ENCODE peak calls at places on chromosomes 4 and X, in eight cellular contexts. K is K562, F is HCT116, C is SK-N-SH, W is GM12878, I is A549, M is HepG2, Y is H1. S is an unnamed sample.

GRCh38 chr4:173318648-173319211 is 15.4 kb downstream of the HMGB2 start:
- DNase-seq in M (peak; percentile 10), K (peak; percentile 17), Y (no peak), C (peak; percentile 18), F (peak; percentile 15), I (no peak), W (no peak), S (peak; percentile 67)

GRCh38 chrX:68183612-68184214 is 249.6 kb downstream of the OPHN1 start:
- DNase-seq in M (peak; percentile 27), Y (no peak), W (no peak), F (no peak), K (peak; percentile 15), C (peak; percentile 9), I (peak; percentile 12), S (peak; percentile 44)

GRCh38 chr4:185721949-185722316 is 90.1 kb downstream of the SORBS2 start:
- DNase-seq in M (peak; percentile 77), Y (no peak), I (no peak), W (no peak), C (no peak), F (no peak), K (no peak), S (no peak)

GRCh38 chrX:106203315-106203714 is 35.2 kb downstream of the PWWP3B start:
- DNase-seq in K (no peak), M (peak; percentile 0), I (no peak), Y (no peak), W (no peak), C (no peak), F (no peak), S (no peak)

GRCh38 chr4:119211856-119212250 is 660 bp upstream of the USP53 start:
- DNase-seq in I (no peak), Y (no peak), F (no peak), W (no peak), K (no peak), C (no peak), M (peak; percentile 47), S (no peak)

GRCh38 chrX:77548751-77549150 is 101.6 kb downstream of the FGF16 start:
- DNase-seq in K (no peak), W (no peak), F (no peak), C (no peak), I (no peak), M (no peak), Y (no peak), S (no peak)

GRCh38 chr4:56048621-56049427 is 100.1 kb downstream of the CEP135 start:
- DNase-seq in Y (peak; percentile 81), M (no peak), C (peak; percentile 89), F (peak; percentile 29), I (peak; percentile 27), W (peak; percentile 2), K (peak; percentile 67), S (peak; percentile 46)

GRCh38 chrX:13646154-13646549 is 6.8 kb upstream of the TCEANC start:
- DNase-seq in M (peak; percentile 30), F (peak; percentile 24), K (peak; percentile 31), I (peak; percentile 24), Y (peak; percentile 58), W (no peak), C (peak; percentile 40), S (peak; percentile 42)

GRCh38 chr4:165953181-165953580 is 80.1 kb downstream of the TLL1 start:
- DNase-seq in I (no peak), F (no peak), M (no peak), W (no peak), Y (no peak), K (no peak), C (no peak), S (no peak)

GRCh38 chr4:26022346-26022891 is 108.4 kb downstream of the SMIM20 start:
- DNase-seq in F (no peak), C (no peak), Y (no peak), M (peak; percentile 73), W (no peak), K (no peak), I (peak; percentile 51), S (peak; percentile 45)

GRCh38 chr4:29423836-29424721 is 1296.1 kb upstream of the PCDH7 start:
- DNase-seq in M (no peak), I (peak; percentile 0), Y (no peak), C (no peak), W (no peak), F (peak; percentile 29), K (no peak), S (peak; percentile 13)

GRCh38 chr4:172865103-172865502 is 303.5 kb upstream of the GALNT7 start:
- DNase-seq in C (no peak), I (no peak), M (no peak), K (no peak), W (no peak), F (no peak), Y (no peak), S (no peak)

GRCh38 chr4:80017125-80017854 is 55.7 kb downstream of the ANTXR2 start:
- DNase-seq in M (no peak), W (no peak), Y (no peak), K (no peak), F (no peak), C (no peak), I (no peak), S (peak; percentile 3)

GRCh38 chr4:98626350-98626749 is 32.1 kb downstream of the TSPAN5 start:
- DNase-seq in F (peak; percentile 92), K (no peak), Y (no peak), M (no peak), I (peak; percentile 25), W (no peak), C (no peak), S (peak; percentile 91)

GRCh38 chrX:128365523-128365922 is 313.3 kb upstream of the ACTRT1 start:
- DNase-seq in M (peak; percentile 4), K (no peak), I (no peak), F (no peak), C (no peak), W (no peak), Y (no peak), S (no peak)
- H3K4me2 ChIP-seq in M (no peak overlapping the region), K (no peak overlapping the region), I (no peak overlapping the region), F (no peak overlapping the region), C (no peak overlapping the region), W (no peak overlapping the region), Y (no peak overlapping the region), S (no peak overlapping the region)

GRCh38 chr4:5024673-5025072 is 5.4 kb upstream of the CYTL1 start:
- DNase-seq in M (no peak), C (no peak), F (no peak), I (no peak), K (no peak), Y (no peak), W (no peak), S (no peak)
- TF ChIP-seq MAX in M (no peak), C (no peak), F (no peak), I (no peak), K (no peak), Y (no peak), W (no peak), S (no peak)

GRCh38 chr4:145716661-145717200 is 36.8 kb downstream of the C4orf51 start:
- DNase-seq in Y (no peak), K (no peak), W (no peak), F (no peak), I (no peak), M (no peak), C (no peak), S (no peak)
- H3K4me2 ChIP-seq in Y (no peak overlapping the region), K (no peak overlapping the region), W (no peak overlapping the region), F (no peak overlapping the region), I (no peak overlapping the region), M (no peak overlapping the region), C (no peak overlapping the region), S (no peak overlapping the region)

GRCh38 chr4:47705326-47705981 is 132.4 kb downstream of the CORIN start:
- DNase-seq in C (peak; percentile 46), W (no peak), I (no peak), M (peak; percentile 36), F (no peak), Y (no peak), K (peak; percentile 28), S (no peak)
- TF ChIP-seq MAX in C (no peak), W (no peak), I (no peak), M (no peak), F (no peak), Y (no peak), K (no peak), S (no peak)

GRCh38 chr4:128832253-128832641 is 22.7 kb downstream of the JADE1 start:
- DNase-seq in K (no peak), F (no peak), M (no peak), W (no peak), C (no peak), Y (no peak), I (no peak), S (no peak)
- H3K4me2 ChIP-seq in K (no peak overlapping the region), F (no peak overlapping the region), M (no peak overlapping the region), W (peak overlapping the region; percentile 56), C (no peak overlapping the region), Y (peak overlapping the region; percentile 56), I (no peak overlapping the region), S (no peak overlapping the region)

GRCh38 chrX:45852884-45853283 is 652.2 kb upstream of the DIPK2B start:
- DNase-seq in K (no peak), Y (no peak), M (no peak), C (no peak), I (no peak), W (no peak), F (no peak), S (no peak)

GRCh38 chrX:45850197-45850774 is 649.6 kb upstream of the DIPK2B start:
- DNase-seq in W (no peak), Y (no peak), K (no peak), C (no peak), M (no peak), I (no peak), F (no peak), S (peak; percentile 28)

GRCh38 chrX:45849261-45849660 is 648.6 kb upstream of the DIPK2B start:
- DNase-seq in F (peak; percentile 57), W (no peak), M (peak; percentile 61), K (no peak), Y (no peak), C (peak; percentile 26), I (peak; percentile 43), S (peak; percentile 57)

GRCh38 chrX:45851434-45851991 is 650.8 kb upstream of the DIPK2B start:
- DNase-seq in K (no peak), M (no peak), F (peak; percentile 49), I (peak; percentile 50), C (peak; percentile 15), W (no peak), Y (peak; percentile 65), S (peak; percentile 1)

DNA sequence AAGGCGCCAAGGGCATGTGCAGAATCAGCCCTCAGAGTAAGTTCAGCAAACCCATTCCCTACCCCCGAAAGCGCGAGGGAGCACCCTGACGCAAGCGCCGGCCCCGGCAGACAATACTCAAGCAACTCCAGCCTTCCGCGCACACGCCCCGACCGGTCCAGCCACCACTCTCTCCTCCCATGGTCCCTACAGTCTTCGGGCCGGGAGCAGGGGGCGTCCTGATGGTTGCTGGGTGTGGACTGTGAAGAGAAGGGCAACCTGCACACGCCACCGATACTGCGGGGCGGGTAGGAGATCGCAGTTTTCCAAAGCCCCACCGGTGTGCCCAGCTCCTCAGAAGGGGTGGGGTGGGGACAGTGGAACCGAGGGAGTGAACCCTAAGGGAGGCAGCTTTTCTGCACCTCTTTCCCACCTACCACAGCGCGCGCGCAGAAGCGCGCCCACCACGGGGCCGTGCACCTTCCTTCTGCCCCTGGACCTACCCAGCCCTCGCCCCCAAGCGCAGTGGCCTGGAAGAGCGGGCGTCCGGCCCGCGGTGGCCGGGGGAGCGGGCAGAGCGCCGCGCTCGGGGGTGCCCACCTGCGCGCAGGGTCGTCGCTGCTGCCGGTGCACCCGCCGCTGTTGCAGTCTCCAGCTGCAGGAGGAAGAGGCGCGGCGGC is 650.2 kb upstream of the DIPK2B start:
- DNase-seq in K (no peak), F (no peak), C (peak; percentile 8), M (peak; percentile 6), W (no peak), I (peak; percentile 15), Y (peak; percentile 48), S (no peak)
- TF ChIP-seq MAX in K (no peak), F (no peak), C (no peak), M (peak; percentile 8), W (no peak), I (peak; percentile 3), Y (peak; percentile 21), S (no peak)

GRCh38 chrX:21656587-21657317 is 1.4 kb downstream of the KLHL34 start:
- DNase-seq in C (no peak), M (no peak), W (no peak), K (no peak), I (no peak), Y (no peak), F (no peak), S (no peak)
- H3K4me2 ChIP-seq in C (no peak overlapping the region), M (no peak overlapping the region), W (no peak overlapping the region), K (no peak overlapping the region), I (no peak overlapping the region), Y (no peak overlapping the region), F (no peak overlapping the region), S (no peak overlapping the region)

S was measured in endothelial cell of umbilical vein.